ENCODE peak calls at places on chromosomes 7 and 10, in five cellular contexts. K is aorta, O is PC-9, F is heart right ventricle, W is iPS DF 6.9. T is an unnamed sample.

GRCh38 chr10:101397140-101397539 is 43.2 kb downstream of the BTRC start:
- DNase-seq in K (no peak), O (no peak), F (no peak), W (no peak), T (peak)

GRCh38 chr10:15997313-15997712 is 137.0 kb upstream of the MINDY3 start:
- DNase-seq in K (no peak), O (no peak), F (no peak), W (no peak), T (no peak)

GRCh38 chr10:104424719-104425118 is 71.1 kb downstream of the CFAP58 start:
- DNase-seq in K (no peak), O (no peak), F (no peak), W (no peak), T (no peak)

GRCh38 chr7:3866279-3866678 is 565.2 kb downstream of the SDK1 start:
- DNase-seq in K (no peak), O (no peak), F (no peak), W (no peak), T (no peak)

GRCh38 chr10:79246209-79246581 is 101.1 kb upstream of the PPIF start:
- DNase-seq in K (peak), O (no peak), F (peak), W (no peak), T (no peak)

GRCh38 chr10:103911021-103911459 is 6.9 kb downstream of the STN1 start:
- DNase-seq in K (no peak), O (no peak), F (no peak), W (no peak), T (no peak)

GRCh38 chr7:81408728-81409127 is 361.1 kb downstream of the HGF start:
- DNase-seq in K (no peak), O (no peak), F (no peak), W (no peak), T (no peak)

GRCh38 chr10:64039208-64039607 is 518.0 kb downstream of the REEP3 start:
- DNase-seq in K (no peak), O (no peak), F (no peak), W (no peak), T (no peak)

GRCh38 chr10:72694476-72695369 is 2.8 kb downstream of the MCU start:
- DNase-seq in K (no peak), O (no peak), F (no peak), W (no peak), T (no peak)

GRCh38 chr7:66505531-66506451 is 122.9 kb upstream of the KCTD7 start:
- DNase-seq in K (peak), O (peak), F (no peak), W (no peak), T (no peak)

GRCh38 chr10:93357680-93358079 is 124.5 kb downstream of the MYOF start:
- DNase-seq in K (no peak), O (no peak), F (no peak), W (no peak), T (no peak)

GRCh38 chr7:21543528-21544302 is 876 bp downstream of the DNAH11 start:
- DNase-seq in K (no peak), O (no peak), F (peak), W (no peak), T (no peak)

GRCh38 chr7:125675628-125676027 is 746.0 kb upstream of the POT1 start:
- DNase-seq in K (no peak), O (no peak), F (no peak), W (no peak), T (no peak)

GRCh38 chr7:137539111-137539715 is 195.7 kb upstream of the PTN start:
- DNase-seq in K (no peak), O (peak), F (no peak), W (no peak), T (peak)

GRCh38 chr7:44104880-44105771 is 981 bp downstream of the AEBP1 start:
- DNase-seq in K (peak), O (no peak), F (no peak), W (no peak), T (peak)
- H3K4me3 ChIP-seq in K (peak), O (no peak), F (peak), W (peak), T (peak)

DNA sequence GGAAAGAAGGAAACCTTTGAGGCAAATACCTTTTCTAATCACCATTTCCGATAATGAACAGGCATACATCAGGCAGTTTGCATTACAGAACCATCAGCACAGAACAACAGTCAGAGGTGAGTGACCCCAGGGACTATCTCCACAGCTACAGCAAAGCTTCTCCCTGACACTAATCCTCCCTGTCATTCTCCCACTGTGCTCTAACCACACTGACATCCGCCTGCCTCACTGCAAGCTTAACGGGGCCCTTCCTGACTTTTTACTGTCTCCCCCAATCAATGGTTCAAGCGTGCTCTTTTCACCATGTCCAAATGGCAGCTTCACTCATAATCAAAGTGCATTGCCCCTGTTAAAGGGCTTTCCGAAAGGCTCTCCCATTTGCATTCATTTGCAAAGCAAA is 196.4 kb downstream of the DNAJC1 start:
- DNase-seq in K (no peak), O (no peak), F (no peak), W (peak), T (no peak)
- H3K4me3 ChIP-seq in K (no peak), O (no peak), F (no peak), W (no peak), T (no peak)

GRCh38 chr7:131109757-131110293 is 217.9 kb upstream of the MKLN1 start:
- DNase-seq in K (peak), O (peak), F (peak), W (no peak), T (peak)

GRCh38 chr7:131111792-131112191 is 215.9 kb upstream of the MKLN1 start:
- DNase-seq in K (no peak), O (no peak), F (no peak), W (no peak), T (no peak)

GRCh38 chr7:131112431-131112830 is 215.2 kb upstream of the MKLN1 start:
- DNase-seq in K (no peak), O (no peak), F (no peak), W (no peak), T (no peak)

GRCh38 chr7:131110294-131111080 is 217.2 kb upstream of the MKLN1 start:
- DNase-seq in K (no peak), O (peak), F (no peak), W (no peak), T (peak)

GRCh38 chr7:131111081-131111576 is 216.5 kb upstream of the MKLN1 start:
- DNase-seq in K (no peak), O (peak), F (no peak), W (no peak), T (peak)
- H3K4me3 ChIP-seq in K (peak), O (peak), F (peak), W (no peak), T (peak)

GRCh38 chr7:100886936-100887185 is 2.7 kb downstream of the UFSP1 start:
- DNase-seq in K (no peak), O (no peak), F (no peak), W (no peak), T (no peak)
- H3K4me3 ChIP-seq in K (no peak), O (no peak), F (no peak), W (no peak), T (no peak)

DNA sequence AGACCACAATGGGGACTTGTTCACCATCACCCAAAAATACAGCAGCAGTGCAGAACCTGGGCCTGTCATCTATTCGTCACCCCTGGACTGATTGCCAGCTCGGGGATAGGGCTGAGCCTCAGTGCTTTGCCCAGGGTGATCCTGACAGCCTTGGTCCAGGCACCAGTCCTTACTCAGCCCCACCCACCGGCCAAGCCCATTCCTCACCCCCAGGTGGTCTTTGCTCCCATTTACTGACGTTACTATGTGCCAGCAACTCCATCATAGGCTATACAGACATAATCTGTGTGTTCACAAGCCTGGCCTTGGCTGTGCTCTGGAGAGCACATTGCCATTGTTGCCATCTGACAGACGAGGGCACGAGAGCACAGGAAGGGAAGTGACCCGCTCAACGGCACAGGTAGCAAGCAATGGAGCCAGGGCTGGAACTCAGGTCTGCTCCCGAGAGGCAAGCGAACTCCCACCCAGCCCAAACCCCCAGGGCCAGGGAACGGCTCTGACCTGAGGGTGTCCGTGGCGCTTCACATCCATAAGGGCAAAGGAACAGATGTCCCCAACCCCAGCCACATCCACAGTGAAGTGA is 6.8 kb downstream of the ATG9B start:
- DNase-seq in K (no peak), O (no peak), F (no peak), W (no peak), T (no peak)
- H3K4me3 ChIP-seq in K (no peak), O (no peak), F (no peak), W (no peak), T (no peak)

GRCh38 chr7:108425876-108426275 is 30.4 kb downstream of the NRCAM start:
- DNase-seq in K (no peak), O (no peak), F (no peak), W (no peak), T (no peak)
- H3K4me3 ChIP-seq in K (no peak), O (no peak), F (no peak), W (no peak), T (no peak)

DNA sequence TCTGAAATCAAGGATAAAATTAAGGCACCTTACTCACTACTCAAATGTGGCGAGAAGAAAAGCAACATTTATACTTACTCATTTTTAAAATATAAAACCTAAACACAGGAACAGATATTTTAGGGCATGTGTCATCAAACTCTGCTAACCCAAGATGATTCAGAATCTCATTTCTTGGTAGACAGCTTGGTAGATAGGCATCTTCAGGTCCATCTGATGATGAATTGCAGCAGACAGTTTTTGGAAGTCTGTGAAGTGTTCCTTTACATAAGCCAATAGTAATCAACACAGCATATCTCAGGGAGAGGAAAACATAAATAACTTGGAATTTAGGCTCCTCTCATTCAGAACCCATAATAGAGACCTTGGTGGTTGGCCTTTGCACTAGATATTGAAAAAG is 3.4 kb downstream of the HIPK2 start:
- DNase-seq in K (no peak), O (no peak), F (no peak), W (no peak), T (peak)
- H3K4me3 ChIP-seq in K (no peak), O (no peak), F (no peak), W (no peak), T (no peak)